ENCODE peak calls at places on chromosomes 4 and X, in eight cellular contexts. K, Z, G, W, O, Q, U and I are unnamed samples. For H3K27me3, the result is how much of the 10 kb centered on the place peaks cover.

GRCh38 chr4:74628808-74629616 is 165.3 kb downstream of the BTC start:
- DNase-seq in K (no peak), Z (peak), G (no peak), W (peak), O (no peak), Q (no peak), U (no peak), I (no peak)

GRCh38 chr4:61911313-61911756 is 711.2 kb downstream of the ADGRL3 start:
- DNase-seq in K (no peak), Z (no peak), G (no peak), W (no peak), O (no peak), Q (no peak), U (no peak), I (no peak)

GRCh38 chr4:20618010-20618409 is 82.2 kb upstream of the PACRGL start:
- DNase-seq in K (peak), Z (peak), G (peak), W (no peak), O (no peak), Q (peak), U (no peak), I (peak)

GRCh38 chr4:75004755-75005668 is 72.1 kb downstream of the PARM1 start:
- DNase-seq in K (no peak), Z (no peak), G (peak), W (no peak), O (no peak), Q (no peak), U (no peak), I (no peak)

GRCh38 chrX:63349307-63349706 is 1.8 kb downstream of the SPIN4 start:
- DNase-seq in K (no peak), Z (no peak), G (no peak), W (no peak), O (no peak), Q (no peak), U (no peak), I (no peak)

GRCh38 chrX:39144323-39144722 is 343.1 kb downstream of the MID1IP1 start:
- DNase-seq in K (no peak), Z (no peak), G (no peak), W (no peak), O (no peak), Q (no peak), U (no peak), I (no peak)

GRCh38 chr4:40251366-40251765 is 54.5 kb downstream of the RHOH start:
- DNase-seq in K (no peak), Z (no peak), G (no peak), W (no peak), O (no peak), Q (no peak), U (no peak), I (no peak)

GRCh38 chr4:89800527-89801103 is 36.3 kb downstream of the SNCA start:
- DNase-seq in K (no peak), Z (no peak), G (no peak), W (peak), O (no peak), Q (no peak), U (no peak), I (no peak)

GRCh38 chrX:47112316-47112954 is 32.1 kb downstream of the NDUFB11 start:
- DNase-seq in K (no peak), Z (no peak), G (peak), W (no peak), O (peak), Q (no peak), U (no peak), I (no peak)

GRCh38 chr4:79042079-79042674 is 102.9 kb upstream of the PAQR3 start:
- DNase-seq in K (peak), Z (no peak), G (no peak), W (peak), O (no peak), Q (no peak), U (no peak), I (no peak)

GRCh38 chr4:98006814-98007412 is 136.4 kb downstream of the STPG2 start:
- DNase-seq in K (no peak), Z (no peak), G (no peak), W (no peak), O (no peak), Q (no peak), U (no peak), I (no peak)

GRCh38 chrX:49053223-49054072 is 5.4 kb upstream of the CCDC120 start:
- DNase-seq in K (no peak), Z (peak), G (no peak), W (peak), O (peak), Q (peak), U (peak), I (peak)

GRCh38 chr4:107818301-107818910 is 6.3 kb upstream of the SGMS2 start:
- DNase-seq in K (no peak), Z (no peak), G (no peak), W (no peak), O (no peak), Q (no peak), U (no peak), I (no peak)

DNA sequence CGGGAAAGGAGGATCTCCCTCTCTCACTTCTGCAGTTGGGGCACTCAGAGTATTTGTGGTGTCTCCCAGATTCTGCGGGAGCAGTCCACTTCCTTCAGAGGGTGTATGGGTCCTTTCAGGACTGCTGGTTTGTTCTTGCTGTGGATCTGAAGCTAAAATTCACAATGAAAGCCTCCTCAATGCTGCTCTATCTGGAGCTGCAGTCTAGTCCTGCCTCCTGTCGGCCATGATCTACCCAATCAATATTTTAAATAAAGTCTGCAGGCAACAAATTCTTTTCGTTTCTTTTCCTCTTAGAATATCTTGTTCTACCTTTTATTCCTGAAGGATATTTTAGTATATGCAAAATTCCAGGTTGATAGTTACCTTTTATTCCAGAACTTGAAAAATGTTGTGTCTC is 226.1 kb upstream of the AR start:
- DNase-seq in K (no peak), Z (no peak), G (no peak), W (no peak), O (no peak), Q (no peak), U (no peak), I (no peak)
- TF ChIP-seq POLR2A in K (no peak), Z (no peak), G (no peak), W (no peak), O (no peak), Q (no peak), U (no peak), I (no peak)

DNA sequence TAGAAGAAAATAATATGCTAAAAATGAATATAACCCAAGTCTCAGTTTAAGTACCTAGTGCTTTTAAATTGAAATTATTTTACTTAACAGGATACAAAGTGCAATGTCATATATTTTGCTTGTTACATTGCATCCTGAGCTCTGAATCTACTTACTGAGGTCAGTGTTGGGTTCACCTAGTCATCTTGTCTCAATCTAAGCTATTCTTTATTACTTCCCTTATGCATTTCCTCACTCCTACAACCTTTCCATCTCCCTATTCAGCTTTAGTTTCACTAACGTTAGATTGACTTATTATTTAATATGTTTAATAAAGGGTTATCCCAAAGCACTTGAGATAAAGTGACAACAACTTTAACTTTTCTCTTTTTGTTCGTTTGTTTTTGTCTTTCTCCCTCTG is 483.7 kb downstream of the FSTL5 start:
- DNase-seq in K (no peak), Z (no peak), G (no peak), W (no peak), O (no peak), Q (no peak), U (no peak), I (no peak)
- H3K27me3 ChIP-seq in K (under half), Z (under half), G (under half), W (under half), O (under half), Q (under half), U (under half), I (under half)

DNA sequence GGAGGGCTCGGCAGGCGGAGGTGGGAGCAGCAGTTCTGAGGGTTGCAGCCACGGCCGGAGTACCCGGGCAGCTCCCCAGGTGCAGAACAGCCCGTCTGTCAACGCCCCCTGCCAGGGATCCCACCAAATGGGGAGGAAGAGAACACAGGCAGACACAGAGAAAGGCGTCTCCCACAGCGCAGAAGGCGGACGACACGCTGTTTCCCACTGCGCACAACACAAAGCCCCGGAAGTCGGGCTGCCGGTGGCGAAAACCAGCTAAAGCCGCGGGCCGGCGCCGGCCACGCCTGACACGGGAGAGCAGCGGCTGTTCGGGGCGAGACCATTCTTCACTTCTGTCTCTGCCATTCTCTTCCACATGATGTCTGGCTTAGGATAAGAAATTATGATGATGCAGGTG is 31.6 kb downstream of the CTBP1 start:
- DNase-seq in K (no peak), Z (no peak), G (no peak), W (no peak), O (no peak), Q (no peak), U (no peak), I (no peak)
- H3K4me3 ChIP-seq in K (no peak), Z (no peak), G (no peak), W (no peak), O (peak), Q (no peak), U (no peak), I (no peak)

GRCh38 chrX:152941328-152942111 is 43.7 kb downstream of the ZNF185 start:
- DNase-seq in K (peak), Z (peak), G (peak), W (peak), O (peak), Q (peak), U (peak), I (peak)
- TF ChIP-seq POLR2A in K (no peak), Z (no peak), G (no peak), W (peak), O (no peak), Q (no peak), U (no peak), I (no peak)

GRCh38 chrX:111005151-111005550 is 90.8 kb upstream of the PAK3 start:
- DNase-seq in K (no peak), Z (no peak), G (no peak), W (no peak), O (no peak), Q (no peak), U (no peak), I (no peak)
- H3K27me3 ChIP-seq in K (under half), Z (under half), G (under half), W (under half), O (under half), Q (under half), U (under half), I (under half)

DNA sequence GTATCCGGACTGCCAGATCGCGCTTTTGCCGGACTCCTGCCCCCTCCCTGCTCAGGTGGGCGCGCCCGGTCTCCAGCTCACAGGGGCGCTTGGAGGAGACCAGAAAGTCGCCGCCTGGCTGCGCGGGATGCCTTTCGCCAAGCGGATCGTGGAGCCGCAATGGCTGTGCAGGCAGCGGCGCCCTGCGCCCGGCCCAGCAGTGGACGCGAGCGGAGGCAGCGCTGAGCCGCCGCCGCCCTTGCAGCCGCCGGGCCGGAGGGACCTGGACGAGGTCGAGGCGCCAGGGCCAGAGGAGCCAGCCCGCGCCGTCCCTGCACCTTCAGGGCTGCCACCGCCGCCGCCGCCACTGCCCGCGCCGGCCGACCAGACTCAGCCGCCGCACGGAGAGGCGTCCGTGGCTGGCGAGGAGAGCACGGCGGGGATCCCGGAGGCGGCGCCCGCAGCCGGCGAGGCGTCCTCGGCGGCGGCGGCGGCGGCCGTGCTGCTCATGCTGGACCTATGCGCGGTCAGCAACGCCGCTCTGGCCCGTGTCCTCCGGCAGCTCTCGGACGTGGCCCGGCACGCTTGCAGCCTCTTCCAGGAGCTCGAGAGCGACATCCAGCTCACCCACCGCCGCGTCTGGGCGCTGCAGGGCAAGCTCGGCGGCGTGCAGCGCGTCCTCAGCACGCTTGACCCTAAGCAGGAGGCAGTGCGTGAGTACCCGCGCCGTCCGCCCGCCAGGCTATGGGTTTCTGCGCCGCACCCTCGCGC is 806 bp downstream of the NHS start:
- DNase-seq in K (no peak), Z (peak), G (no peak), W (peak), O (peak), Q (peak), U (peak), I (no peak)
- H3K4me3 ChIP-seq in K (peak), Z (peak), G (peak), W (peak), O (peak), Q (peak), U (peak), I (peak)

DNA sequence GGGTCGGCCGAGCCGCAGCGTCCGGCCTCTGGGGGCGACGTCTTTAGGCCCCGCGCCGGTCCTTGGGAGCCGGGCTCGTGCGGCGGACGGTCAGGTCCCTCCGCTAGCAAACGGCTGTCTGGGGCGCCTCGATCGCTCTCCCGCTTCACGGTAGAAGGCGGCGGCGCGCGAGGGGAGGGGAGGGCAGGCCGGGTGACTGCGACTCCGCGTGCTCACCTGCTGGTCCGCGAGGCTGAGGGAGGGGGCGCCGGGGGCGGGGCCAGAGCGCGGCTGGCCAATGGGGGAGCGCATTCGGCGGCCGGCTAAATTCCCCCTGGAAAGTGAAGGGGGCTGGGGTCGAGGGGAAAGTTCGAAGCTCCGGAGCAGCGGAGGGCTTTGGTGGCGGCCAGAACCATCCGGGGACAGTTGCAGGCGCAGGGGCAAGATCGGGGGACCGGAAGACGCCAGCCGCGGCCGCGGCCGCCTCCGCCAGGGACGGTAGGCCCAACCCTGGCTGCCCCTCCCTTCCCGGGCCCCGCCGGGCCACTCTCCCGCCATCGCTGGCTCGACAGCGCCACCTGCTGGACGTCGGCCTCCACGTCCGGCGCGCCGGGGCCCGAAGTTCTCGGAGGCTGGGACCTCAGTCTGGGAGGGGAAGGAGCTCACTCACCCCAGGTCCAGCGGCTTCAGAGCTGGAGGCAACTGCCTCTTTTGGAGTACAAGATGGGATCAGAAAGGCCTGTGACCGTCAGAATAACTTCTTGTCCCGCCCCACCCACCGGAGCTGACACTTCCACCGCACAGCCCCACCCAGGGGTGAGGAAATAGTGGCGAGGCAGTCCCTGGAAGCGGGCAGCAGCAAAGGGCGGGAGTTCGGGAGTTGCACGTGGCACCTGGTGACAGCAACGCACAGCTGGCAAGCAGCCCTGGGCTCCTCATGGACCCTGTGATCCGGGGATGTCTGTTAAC is 49.9 kb downstream of the ELF4 start:
- DNase-seq in K (peak), Z (peak), G (peak), W (peak), O (peak), Q (peak), U (peak), I (peak)
- TF ChIP-seq POLR2A in K (no peak), Z (peak), G (no peak), W (no peak), O (no peak), Q (no peak), U (no peak), I (no peak)

GRCh38 chr4:46372878-46373277 is 17.1 kb downstream of the GABRA2 start:
- DNase-seq in K (no peak), Z (no peak), G (no peak), W (no peak), O (no peak), Q (no peak), U (no peak), I (no peak)

GRCh38 chr4:46370531-46370930 is 19.4 kb downstream of the GABRA2 start:
- DNase-seq in K (no peak), Z (no peak), G (no peak), W (no peak), O (no peak), Q (no peak), U (no peak), I (no peak)
- H3K27me3 ChIP-seq in K (under half), Z (under half), G (under half), W (under half), O (under half), Q (under half), U (under half), I (under half)